ENCODE peak calls at places on chromosomes 13 and 19, in nine cellular contexts. S is tibial nerve, X is AG10803, Q is AG04449, G is IMR-90, P is brain microvascular endothelial cell, A is H7, L is heart left ventricle, W is Karpas-422. B is an unnamed sample.

GRCh38 chr19:658916-659839 is 3.8 kb downstream of the RNF126 start:
- DNase-seq in S (no peak), X (peak), Q (no peak), G (no peak), P (peak), A (no peak), L (peak), W (no peak), B (peak)

GRCh38 chr19:17095141-17095919 is 19.8 kb downstream of the MYO9B start:
- DNase-seq in S (no peak), X (peak), Q (no peak), G (peak), P (peak), A (no peak), L (peak), W (no peak), B (no peak)

GRCh38 chr13:24233351-24233901 is 72.9 kb downstream of the SPATA13 start:
- DNase-seq in S (no peak), X (peak), Q (no peak), G (peak), P (peak), A (no peak), L (no peak), W (no peak), B (no peak)

GRCh38 chr13:79440958-79441553 is 35.0 kb upstream of the RBM26 start:
- DNase-seq in S (no peak), X (no peak), Q (no peak), G (no peak), P (no peak), A (no peak), L (no peak), W (no peak), B (no peak)

GRCh38 chr13:33676045-33676699 is 141.8 kb upstream of the RFC3 start:
- DNase-seq in S (no peak), X (peak), Q (no peak), G (no peak), P (no peak), A (no peak), L (no peak), W (no peak), B (no peak)

GRCh38 chr19:3098141-3098514 is 4.0 kb downstream of the GNA11 start:
- DNase-seq in S (no peak), X (peak), Q (no peak), G (no peak), P (no peak), A (no peak), L (peak), W (no peak), B (no peak)

GRCh38 chr13:109698779-109699178 is 87.6 kb downstream of the IRS2 start:
- DNase-seq in S (no peak), X (peak), Q (peak), G (peak), P (no peak), A (no peak), L (no peak), W (no peak), B (no peak)

GRCh38 chr13:93244918-93245280 is 18.3 kb downstream of the GPC6 start:
- DNase-seq in S (no peak), X (peak), Q (no peak), G (peak), P (no peak), A (no peak), L (no peak), W (no peak), B (no peak)

GRCh38 chr13:21342699-21343442 is 116.2 kb downstream of the ZDHHC20 start:
- DNase-seq in S (no peak), X (no peak), Q (no peak), G (no peak), P (no peak), A (no peak), L (no peak), W (no peak), B (no peak)

GRCh38 chr13:31056650-31057275 is 104.9 kb downstream of the HSPH1 start:
- DNase-seq in S (no peak), X (peak), Q (no peak), G (peak), P (no peak), A (no peak), L (no peak), W (no peak), B (no peak)

GRCh38 chr13:43159007-43159406 is 135.6 kb downstream of the DNAJC15 start:
- DNase-seq in S (no peak), X (peak), Q (no peak), G (peak), P (peak), A (peak), L (no peak), W (no peak), B (no peak)

GRCh38 chr19:38417544-38418506 is 8.2 kb downstream of the RASGRP4 start:
- DNase-seq in S (no peak), X (no peak), Q (no peak), G (no peak), P (no peak), A (peak), L (peak), W (peak), B (no peak)

GRCh38 chr19:4575267-4575793 is 15.8 kb upstream of the SEMA6B start:
- DNase-seq in S (no peak), X (peak), Q (peak), G (peak), P (peak), A (peak), L (peak), W (no peak), B (peak)

GRCh38 chr19:42250666-42251531 is 4.0 kb downstream of the ERF start:
- DNase-seq in S (no peak), X (peak), Q (no peak), G (peak), P (no peak), A (peak), L (peak), W (no peak), B (no peak)

GRCh38 chr13:44243198-44243852 is 130.3 kb upstream of the SERP2 start:
- DNase-seq in S (no peak), X (peak), Q (no peak), G (peak), P (peak), A (peak), L (no peak), W (peak), B (no peak)

GRCh38 chr13:93758575-93758974 is 532.0 kb downstream of the GPC6 start:
- DNase-seq in S (no peak), X (peak), Q (no peak), G (peak), P (no peak), A (no peak), L (no peak), W (no peak), B (no peak)

GRCh38 chr19:8641908-8642547 is 11.6 kb downstream of the NFILZ start:
- DNase-seq in S (no peak), X (peak), Q (no peak), G (peak), P (peak), A (peak), L (no peak), W (peak), B (no peak)

GRCh38 chr13:21333186-21333585 is 125.9 kb downstream of the ZDHHC20 start:
- DNase-seq in S (no peak), X (peak), Q (no peak), G (no peak), P (no peak), A (no peak), L (no peak), W (no peak), B (no peak)

GRCh38 chr13:30338331-30338851 is 31.0 kb upstream of the KATNAL1 start:
- DNase-seq in S (no peak), X (peak), Q (peak), G (peak), P (peak), A (no peak), L (no peak), W (no peak), B (no peak)

GRCh38 chr13:36801035-36801434 is 18.0 kb upstream of the RFXAP start:
- DNase-seq in S (no peak), X (no peak), Q (no peak), G (no peak), P (no peak), A (no peak), L (no peak), W (no peak), B (no peak)

GRCh38 chr13:69008503-69008902 is 1099.1 kb upstream of the ATXN8OS start:
- DNase-seq in S (no peak), X (no peak), Q (no peak), G (no peak), P (no peak), A (no peak), L (no peak), W (no peak), B (no peak)

DNA sequence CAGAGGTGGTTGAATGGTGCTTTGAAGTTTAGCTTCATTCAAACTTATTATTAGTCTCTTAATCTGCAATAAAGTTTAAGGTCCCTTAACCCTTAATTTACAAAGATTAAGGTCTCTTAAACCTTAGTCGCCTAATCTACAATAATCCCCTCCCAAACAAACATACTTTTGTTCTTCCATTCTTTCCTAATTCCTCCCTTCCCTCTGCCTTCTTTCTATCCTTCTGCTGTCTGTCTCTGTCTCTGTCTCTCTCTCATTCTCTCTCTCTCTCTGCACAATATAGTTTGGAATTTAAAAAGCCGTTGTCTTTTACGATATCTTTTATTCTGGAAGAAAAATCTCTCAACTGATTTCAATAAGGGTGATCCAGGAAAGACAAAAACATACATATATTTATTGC is 1096.8 kb upstream of the ATXN8OS start:
- DNase-seq in S (no peak), X (no peak), Q (no peak), G (no peak), P (no peak), A (no peak), L (no peak), W (no peak), B (no peak)
- H3K4me3 ChIP-seq in S (no peak), X (no peak), Q (no peak), G (no peak), P (no peak), A (no peak), L (no peak), W (no peak), B (no peak)

GRCh38 chr19:46141421-46141820 is 6.6 kb upstream of the IGFL2 start:
- DNase-seq in S (no peak), X (no peak), Q (no peak), G (no peak), P (no peak), A (no peak), L (no peak), W (no peak), B (no peak)
- H3K4me3 ChIP-seq in S (no peak), X (no peak), Q (no peak), G (no peak), P (no peak), A (no peak), L (no peak), W (no peak), B (no peak)

GRCh38 chr13:19589312-19589711 is 28.0 kb upstream of the TPTE2 start:
- DNase-seq in S (no peak), X (no peak), Q (no peak), G (no peak), P (no peak), A (no peak), L (no peak), W (no peak), B (no peak)

GRCh38 chr13:19590423-19590822 is 29.1 kb upstream of the TPTE2 start:
- DNase-seq in S (no peak), X (no peak), Q (no peak), G (no peak), P (no peak), A (no peak), L (no peak), W (no peak), B (no peak)

GRCh38 chr13:19591864-19592263 is 30.5 kb upstream of the TPTE2 start:
- DNase-seq in S (no peak), X (no peak), Q (no peak), G (no peak), P (no peak), A (no peak), L (no peak), W (no peak), B (no peak)

GRCh38 chr13:19587635-19588300 is 26.4 kb upstream of the TPTE2 start:
- DNase-seq in S (no peak), X (peak), Q (peak), G (peak), P (peak), A (no peak), L (no peak), W (peak), B (no peak)

DNA sequence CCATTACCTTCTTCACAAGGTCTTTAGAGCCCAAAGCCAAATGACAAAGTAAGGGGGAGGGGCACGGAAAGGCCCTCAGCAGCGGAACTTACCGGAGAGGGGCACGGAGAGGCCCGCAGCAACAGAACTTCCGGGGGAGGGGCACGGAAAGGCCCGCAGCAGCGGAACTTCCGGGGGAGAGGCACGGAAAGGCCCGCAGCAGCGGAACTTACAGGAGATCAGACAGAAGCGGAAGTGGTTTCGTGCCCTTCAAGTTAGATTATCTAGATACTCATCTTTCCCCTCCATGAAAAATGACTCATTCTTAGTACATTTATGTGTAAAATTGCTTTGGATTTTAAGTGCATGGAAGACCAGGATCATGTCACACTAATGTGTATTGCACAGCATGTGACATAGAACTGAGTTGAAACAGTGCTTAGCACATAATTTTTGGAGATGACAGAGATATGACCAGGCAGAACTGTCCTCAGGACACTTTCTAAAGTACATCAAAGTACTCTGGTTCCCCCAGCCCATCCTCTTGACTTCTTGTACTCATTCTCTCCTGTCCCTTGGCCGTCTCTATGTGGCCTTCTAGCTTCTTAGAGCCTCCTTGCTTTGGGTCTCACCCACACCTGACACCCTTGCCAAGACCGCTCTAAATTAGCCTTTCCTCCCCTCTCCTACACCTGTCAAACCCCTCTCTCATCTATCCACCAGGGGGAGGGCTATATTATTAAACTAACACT is 25.7 kb upstream of the TPTE2 start:
- DNase-seq in S (no peak), X (peak), Q (no peak), G (peak), P (no peak), A (peak), L (peak), W (peak), B (no peak)
- H3K4me3 ChIP-seq in S (no peak), X (peak), Q (peak), G (peak), P (peak), A (no peak), L (peak), W (peak), B (no peak)

GRCh38 chr19:7533281-7533819 is 2.2 kb upstream of the PNPLA6 start:
- DNase-seq in S (peak), X (peak), Q (no peak), G (peak), P (no peak), A (peak), L (peak), W (no peak), B (peak)
- H3K4me3 ChIP-seq in S (peak), X (peak), Q (peak), G (peak), P (peak), A (peak), L (peak), W (peak), B (peak)

GRCh38 chr13:48236528-48237353 is 3.7 kb downstream of the ITM2B start:
- DNase-seq in S (no peak), X (peak), Q (no peak), G (no peak), P (no peak), A (no peak), L (no peak), W (no peak), B (no peak)
- H3K4me3 ChIP-seq in S (peak), X (no peak), Q (no peak), G (no peak), P (no peak), A (no peak), L (peak), W (no peak), B (peak)

GRCh38 chr19:1748703-1749341 is 4.5 kb upstream of the ONECUT3 start:
- DNase-seq in S (no peak), X (no peak), Q (no peak), G (no peak), P (no peak), A (peak), L (no peak), W (no peak), B (no peak)
- H3K4me3 ChIP-seq in S (no peak), X (no peak), Q (no peak), G (no peak), P (no peak), A (no peak), L (peak), W (no peak), B (peak)

GRCh38 chr13:28451482-28452217 is 43.3 kb downstream of the FLT1 start:
- DNase-seq in S (no peak), X (peak), Q (no peak), G (no peak), P (no peak), A (peak), L (peak), W (no peak), B (no peak)
- H3K4me3 ChIP-seq in S (no peak), X (no peak), Q (no peak), G (no peak), P (peak), A (no peak), L (no peak), W (no peak), B (no peak)

DNA sequence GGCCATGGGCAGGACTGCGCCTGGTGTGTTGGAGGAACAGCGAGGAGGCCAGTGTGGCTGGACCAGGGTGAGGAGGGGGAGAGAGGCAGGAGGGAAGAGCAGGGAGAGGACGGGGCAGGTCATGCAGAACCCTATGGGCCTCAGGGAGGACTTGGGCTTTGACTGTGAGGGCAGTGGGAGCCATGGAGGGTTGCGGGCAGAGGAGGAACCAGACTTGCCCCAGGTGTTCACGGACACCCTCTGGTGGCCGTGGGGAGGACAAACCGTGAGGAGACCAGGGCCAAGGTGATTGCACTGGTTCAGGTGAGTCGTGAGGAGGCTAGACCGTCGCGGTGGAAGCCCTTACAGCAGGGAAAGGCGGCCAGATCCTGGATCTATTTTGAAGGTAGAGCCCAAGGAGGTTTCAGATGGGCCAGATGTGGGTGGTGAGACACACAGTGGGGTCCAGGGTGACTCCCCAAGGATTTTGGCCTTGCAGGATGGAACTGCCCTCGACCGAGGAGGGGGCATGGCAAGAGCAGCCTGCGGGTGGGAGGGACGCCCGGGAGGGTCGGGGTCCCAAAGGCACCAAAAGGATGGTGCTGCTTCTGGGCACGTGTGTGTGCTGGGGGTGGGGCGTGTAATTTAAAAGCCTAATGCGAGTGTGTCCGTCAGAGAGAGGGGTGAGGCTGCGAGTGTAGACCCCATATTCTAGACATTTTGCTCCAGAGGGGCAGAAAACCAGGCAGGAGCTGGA is 2.7 kb upstream of the REXO1 start:
- DNase-seq in S (no peak), X (no peak), Q (no peak), G (no peak), P (no peak), A (peak), L (no peak), W (no peak), B (no peak)
- H3K4me3 ChIP-seq in S (no peak), X (no peak), Q (no peak), G (no peak), P (no peak), A (peak), L (no peak), W (no peak), B (no peak)

GRCh38 chr19:30119180-30119920 is 177.3 kb downstream of the URI1 start:
- DNase-seq in S (no peak), X (no peak), Q (no peak), G (no peak), P (no peak), A (no peak), L (no peak), W (no peak), B (no peak)

GRCh38 chr19:30122431-30122830 is 180.4 kb downstream of the URI1 start:
- DNase-seq in S (no peak), X (no peak), Q (no peak), G (no peak), P (no peak), A (no peak), L (no peak), W (no peak), B (no peak)

GRCh38 chr19:30123109-30123508 is 181.1 kb downstream of the URI1 start:
- DNase-seq in S (no peak), X (no peak), Q (no peak), G (no peak), P (no peak), A (no peak), L (no peak), W (no peak), B (no peak)

GRCh38 chr19:30120860-30121484 is 178.9 kb downstream of the URI1 start:
- DNase-seq in S (no peak), X (no peak), Q (no peak), G (no peak), P (no peak), A (no peak), L (no peak), W (no peak), B (no peak)

DNA sequence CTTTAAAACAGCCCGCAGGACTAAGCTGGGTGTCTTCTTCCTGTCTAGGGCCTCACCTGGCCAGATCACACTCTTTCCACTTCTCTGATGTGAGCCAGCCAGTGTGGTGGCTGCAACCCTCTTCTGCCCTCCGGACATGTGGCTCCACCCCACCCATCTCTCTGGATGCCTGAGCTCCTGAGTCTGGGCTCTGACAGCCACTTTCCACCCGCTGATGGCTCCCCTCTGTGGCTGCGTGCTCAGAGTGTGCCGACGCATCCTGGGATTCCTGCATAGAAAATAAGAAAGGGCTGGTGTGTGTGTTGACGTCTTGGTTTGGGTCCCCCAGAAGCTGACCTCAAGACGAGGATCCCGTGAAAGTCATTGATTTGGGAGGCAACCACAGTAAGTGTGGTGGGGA is 181.6 kb downstream of the URI1 start:
- DNase-seq in S (no peak), X (no peak), Q (no peak), G (no peak), P (no peak), A (no peak), L (no peak), W (no peak), B (no peak)
- H3K4me3 ChIP-seq in S (no peak), X (no peak), Q (no peak), G (no peak), P (no peak), A (no peak), L (no peak), W (no peak), B (no peak)

GRCh38 chr19:10762656-10763055 is 44.8 kb downstream of the DNM2 start:
- DNase-seq in S (no peak), X (no peak), Q (no peak), G (no peak), P (no peak), A (peak), L (peak), W (no peak), B (no peak)

GRCh38 chr19:10758978-10759377 is 41.1 kb downstream of the DNM2 start:
- DNase-seq in S (no peak), X (no peak), Q (no peak), G (no peak), P (no peak), A (no peak), L (no peak), W (no peak), B (no peak)

GRCh38 chr19:10763399-10763798 is 45.5 kb downstream of the DNM2 start:
- DNase-seq in S (no peak), X (no peak), Q (no peak), G (no peak), P (no peak), A (no peak), L (no peak), W (no peak), B (no peak)

GRCh38 chr19:10761443-10762242 is 43.8 kb downstream of the DNM2 start:
- DNase-seq in S (no peak), X (no peak), Q (no peak), G (no peak), P (no peak), A (peak), L (no peak), W (no peak), B (no peak)

GRCh38 chr19:10760268-10760944 is 42.5 kb downstream of the DNM2 start:
- DNase-seq in S (no peak), X (no peak), Q (no peak), G (no peak), P (no peak), A (no peak), L (no peak), W (no peak), B (no peak)
- H3K4me3 ChIP-seq in S (no peak), X (no peak), Q (no peak), G (no peak), P (no peak), A (no peak), L (no peak), W (peak), B (no peak)